ENCODE peak calls at places on chromosomes 13 and 19, in ten cellular contexts. One of them, this sample, is unnamed.

GRCh38 chr19:40443930-40444180 is 280 bp downstream of the SERTAD3 start:
- DNase-seq in NCI-H82: peak; percentile 84
- DNase-seq in stomach: no peak
- DNase-seq in effector memory CD8-positive, alpha-beta T cell: no peak
- DNase-seq in mesendoderm: no peak
- DNase-seq in bronchial epithelial cell: no peak
- DNase-seq in T1000: no peak
- DNase-seq in SK-MEL-5: no peak
- DNase-seq in HTR-8/SVneo: no peak
- DNase-seq in Caco-2: no peak
- DNase-seq in this sample: no peak

GRCh38 chr19:4550479-4551050 is 8.9 kb downstream of the SEMA6B start:
- DNase-seq in Caco-2: no peak
- DNase-seq in stomach: no peak
- DNase-seq in NCI-H82: no peak
- DNase-seq in T1000: no peak
- DNase-seq in mesendoderm: no peak
- DNase-seq in SK-MEL-5: no peak
- DNase-seq in bronchial epithelial cell: no peak
- DNase-seq in HTR-8/SVneo: no peak
- DNase-seq in effector memory CD8-positive, alpha-beta T cell: no peak
- DNase-seq in this sample: no peak

GRCh38 chr19:6126335-6126974 is 9.0 kb upstream of the ACSBG2 start:
- DNase-seq in mesendoderm: peak; percentile 76
- DNase-seq in SK-MEL-5: peak; percentile 79
- DNase-seq in effector memory CD8-positive, alpha-beta T cell: no peak
- DNase-seq in Caco-2: peak; percentile 65
- DNase-seq in stomach: no peak
- DNase-seq in HTR-8/SVneo: peak; percentile 74
- DNase-seq in NCI-H82: peak; percentile 73
- DNase-seq in bronchial epithelial cell: peak; percentile 76
- DNase-seq in T1000: no peak
- DNase-seq in this sample: peak; percentile 85

GRCh38 chr19:1041835-1042685 is 2.2 kb downstream of the ABCA7 start:
- DNase-seq in effector memory CD8-positive, alpha-beta T cell: no peak
- DNase-seq in SK-MEL-5: no peak
- DNase-seq in stomach: peak; percentile 67
- DNase-seq in NCI-H82: peak; percentile 38
- DNase-seq in bronchial epithelial cell: no peak
- DNase-seq in HTR-8/SVneo: no peak
- DNase-seq in mesendoderm: no peak
- DNase-seq in Caco-2: no peak
- DNase-seq in T1000: no peak
- DNase-seq in this sample: no peak

GRCh38 chr19:17889609-17890214 is 18.0 kb downstream of the SLC5A5 start:
- DNase-seq in T1000: no peak
- DNase-seq in effector memory CD8-positive, alpha-beta T cell: no peak
- DNase-seq in bronchial epithelial cell: peak; percentile 17
- DNase-seq in Caco-2: peak; percentile 70
- DNase-seq in SK-MEL-5: peak; percentile 35
- DNase-seq in NCI-H82: no peak
- DNase-seq in stomach: no peak
- DNase-seq in mesendoderm: peak; percentile 74
- DNase-seq in HTR-8/SVneo: peak; percentile 75
- DNase-seq in this sample: peak; percentile 26

GRCh38 chr19:48194041-48194871 is 23.8 kb downstream of the ZSWIM9 start:
- DNase-seq in bronchial epithelial cell: no peak
- DNase-seq in effector memory CD8-positive, alpha-beta T cell: no peak
- DNase-seq in T1000: no peak
- DNase-seq in NCI-H82: peak; percentile 18
- DNase-seq in HTR-8/SVneo: no peak
- DNase-seq in SK-MEL-5: peak; percentile 25
- DNase-seq in stomach: no peak
- DNase-seq in Caco-2: no peak
- DNase-seq in mesendoderm: peak; percentile 23
- DNase-seq in this sample: no peak

GRCh38 chr13:110524484-110525254 is 36.9 kb downstream of the RAB20 start:
- DNase-seq in Caco-2: no peak
- DNase-seq in NCI-H82: no peak
- DNase-seq in effector memory CD8-positive, alpha-beta T cell: no peak
- DNase-seq in stomach: peak; percentile 62
- DNase-seq in HTR-8/SVneo: no peak
- DNase-seq in T1000: no peak
- DNase-seq in mesendoderm: no peak
- DNase-seq in SK-MEL-5: no peak
- DNase-seq in bronchial epithelial cell: no peak
- DNase-seq in this sample: peak; percentile 63

GRCh38 chr13:92197669-92198068 is 799.2 kb downstream of the GPC5 start:
- DNase-seq in SK-MEL-5: no peak
- DNase-seq in Caco-2: no peak
- DNase-seq in stomach: no peak
- DNase-seq in T1000: no peak
- DNase-seq in NCI-H82: peak; percentile 17
- DNase-seq in mesendoderm: no peak
- DNase-seq in HTR-8/SVneo: no peak
- DNase-seq in effector memory CD8-positive, alpha-beta T cell: no peak
- DNase-seq in bronchial epithelial cell: no peak
- DNase-seq in this sample: no peak

GRCh38 chr13:113009743-113010509 is 40.9 kb downstream of the MCF2L start:
- DNase-seq in mesendoderm: no peak
- DNase-seq in bronchial epithelial cell: no peak
- DNase-seq in SK-MEL-5: peak; percentile 56
- DNase-seq in NCI-H82: no peak
- DNase-seq in Caco-2: no peak
- DNase-seq in T1000: no peak
- DNase-seq in effector memory CD8-positive, alpha-beta T cell: no peak
- DNase-seq in stomach: no peak
- DNase-seq in HTR-8/SVneo: peak; percentile 13
- DNase-seq in this sample: peak; percentile 38

GRCh38 chr13:22735381-22735995 is 445.3 kb upstream of the SGCG start:
- DNase-seq in NCI-H82: peak; percentile 13
- DNase-seq in bronchial epithelial cell: no peak
- DNase-seq in Caco-2: no peak
- DNase-seq in mesendoderm: peak; percentile 26
- DNase-seq in stomach: no peak
- DNase-seq in T1000: no peak
- DNase-seq in SK-MEL-5: peak; percentile 32
- DNase-seq in HTR-8/SVneo: no peak
- DNase-seq in effector memory CD8-positive, alpha-beta T cell: no peak
- DNase-seq in this sample: no peak

GRCh38 chr19:3556978-3557460 is 367 bp downstream of the MFSD12 start:
- DNase-seq in effector memory CD8-positive, alpha-beta T cell: peak; percentile 46
- DNase-seq in NCI-H82: peak; percentile 27
- DNase-seq in SK-MEL-5: no peak
- DNase-seq in HTR-8/SVneo: no peak
- DNase-seq in stomach: peak; percentile 48
- DNase-seq in bronchial epithelial cell: peak; percentile 44
- DNase-seq in T1000: no peak
- DNase-seq in Caco-2: peak; percentile 59
- DNase-seq in mesendoderm: peak; percentile 49
- DNase-seq in this sample: peak; percentile 74

GRCh38 chr13:50124536-50125305 is 109.5 kb downstream of the KCNRG start:
- DNase-seq in SK-MEL-5: peak; percentile 51
- DNase-seq in bronchial epithelial cell: peak; percentile 12
- DNase-seq in stomach: peak; percentile 97
- DNase-seq in HTR-8/SVneo: no peak
- DNase-seq in mesendoderm: peak; percentile 68
- DNase-seq in NCI-H82: peak; percentile 99
- DNase-seq in effector memory CD8-positive, alpha-beta T cell: peak; percentile 94
- DNase-seq in Caco-2: peak; percentile 79
- DNase-seq in T1000: no peak
- DNase-seq in this sample: peak; percentile 59

GRCh38 chr13:49063526-49063925 is 87.8 kb downstream of the FNDC3A start:
- DNase-seq in HTR-8/SVneo: no peak
- DNase-seq in bronchial epithelial cell: peak; percentile 79
- DNase-seq in NCI-H82: no peak
- DNase-seq in Caco-2: no peak
- DNase-seq in effector memory CD8-positive, alpha-beta T cell: no peak
- DNase-seq in T1000: no peak
- DNase-seq in SK-MEL-5: peak; percentile 20
- DNase-seq in stomach: no peak
- DNase-seq in mesendoderm: peak; percentile 43
- DNase-seq in this sample: peak; percentile 37

GRCh38 chr13:75073791-75074190 is 408.2 kb downstream of the TBC1D4 start:
- DNase-seq in HTR-8/SVneo: no peak
- DNase-seq in T1000: no peak
- DNase-seq in NCI-H82: peak; percentile 52
- DNase-seq in effector memory CD8-positive, alpha-beta T cell: no peak
- DNase-seq in bronchial epithelial cell: no peak
- DNase-seq in Caco-2: no peak
- DNase-seq in stomach: no peak
- DNase-seq in mesendoderm: no peak
- DNase-seq in SK-MEL-5: no peak
- DNase-seq in this sample: no peak

GRCh38 chr13:69857188-69857821 is 250.3 kb upstream of the ATXN8OS start:
- DNase-seq in Caco-2: peak; percentile 54
- DNase-seq in HTR-8/SVneo: peak; percentile 2
- DNase-seq in effector memory CD8-positive, alpha-beta T cell: no peak
- DNase-seq in T1000: no peak
- DNase-seq in SK-MEL-5: peak; percentile 73
- DNase-seq in mesendoderm: peak; percentile 81
- DNase-seq in stomach: no peak
- DNase-seq in bronchial epithelial cell: peak; percentile 55
- DNase-seq in NCI-H82: peak; percentile 94
- DNase-seq in this sample: peak; percentile 77

GRCh38 chr19:48613852-48614435 is 932 bp downstream of the FAM83E start:
- DNase-seq in mesendoderm: no peak
- DNase-seq in effector memory CD8-positive, alpha-beta T cell: no peak
- DNase-seq in stomach: no peak
- DNase-seq in T1000: no peak
- DNase-seq in Caco-2: no peak
- DNase-seq in SK-MEL-5: no peak
- DNase-seq in NCI-H82: peak; percentile 65
- DNase-seq in HTR-8/SVneo: no peak
- DNase-seq in bronchial epithelial cell: no peak
- DNase-seq in this sample: no peak

GRCh38 chr13:30175166-30175565 is 132.2 kb downstream of the KATNAL1 start:
- DNase-seq in mesendoderm: no peak
- DNase-seq in effector memory CD8-positive, alpha-beta T cell: no peak
- DNase-seq in bronchial epithelial cell: no peak
- DNase-seq in NCI-H82: no peak
- DNase-seq in stomach: no peak
- DNase-seq in Caco-2: no peak
- DNase-seq in T1000: no peak
- DNase-seq in SK-MEL-5: no peak
- DNase-seq in HTR-8/SVneo: no peak
- DNase-seq in this sample: no peak

GRCh38 chr13:93224545-93224944 is 2.1 kb upstream of the GPC6 start:
- DNase-seq in HTR-8/SVneo: peak; percentile 13
- DNase-seq in bronchial epithelial cell: no peak
- DNase-seq in stomach: no peak
- DNase-seq in mesendoderm: peak; percentile 99
- DNase-seq in Caco-2: peak; percentile 72
- DNase-seq in T1000: no peak
- DNase-seq in effector memory CD8-positive, alpha-beta T cell: no peak
- DNase-seq in SK-MEL-5: no peak
- DNase-seq in NCI-H82: no peak
- DNase-seq in this sample: peak; percentile 89

GRCh38 chr13:87656311-87656710 is 14.9 kb upstream of the SLITRK5 start:
- DNase-seq in SK-MEL-5: no peak
- DNase-seq in HTR-8/SVneo: no peak
- DNase-seq in Caco-2: no peak
- DNase-seq in T1000: no peak
- DNase-seq in effector memory CD8-positive, alpha-beta T cell: no peak
- DNase-seq in bronchial epithelial cell: peak; percentile 7
- DNase-seq in mesendoderm: no peak
- DNase-seq in NCI-H82: peak; percentile 84
- DNase-seq in stomach: no peak
- DNase-seq in this sample: no peak

GRCh38 chr19:7099597-7099921 is 30.1 kb downstream of the ZNF557 start:
- DNase-seq in T1000: no peak
- DNase-seq in Caco-2: no peak
- DNase-seq in effector memory CD8-positive, alpha-beta T cell: no peak
- DNase-seq in SK-MEL-5: no peak
- DNase-seq in mesendoderm: no peak
- DNase-seq in bronchial epithelial cell: no peak
- DNase-seq in HTR-8/SVneo: no peak
- DNase-seq in NCI-H82: no peak
- DNase-seq in stomach: no peak
- DNase-seq in this sample: no peak

GRCh38 chr19:23420824-23421223 is 25.6 kb upstream of the ZNF91 start:
- DNase-seq in stomach: no peak
- DNase-seq in bronchial epithelial cell: no peak
- DNase-seq in effector memory CD8-positive, alpha-beta T cell: no peak
- DNase-seq in SK-MEL-5: no peak
- DNase-seq in mesendoderm: peak; percentile 33
- DNase-seq in HTR-8/SVneo: no peak
- DNase-seq in NCI-H82: peak; percentile 14
- DNase-seq in T1000: no peak
- DNase-seq in Caco-2: no peak
- DNase-seq in this sample: no peak

GRCh38 chr13:27549406-27549981 is 70.8 kb downstream of the LNX2 start:
- DNase-seq in stomach: peak; percentile 82
- DNase-seq in SK-MEL-5: no peak
- DNase-seq in HTR-8/SVneo: no peak
- DNase-seq in effector memory CD8-positive, alpha-beta T cell: no peak
- DNase-seq in NCI-H82: no peak
- DNase-seq in bronchial epithelial cell: peak; percentile 99
- DNase-seq in mesendoderm: no peak
- DNase-seq in Caco-2: no peak
- DNase-seq in T1000: no peak
- DNase-seq in this sample: no peak

GRCh38 chr19:33921165-33921564 is 124.5 kb downstream of the KCTD15 start:
- DNase-seq in Caco-2: no peak
- DNase-seq in effector memory CD8-positive, alpha-beta T cell: no peak
- DNase-seq in SK-MEL-5: no peak
- DNase-seq in bronchial epithelial cell: no peak
- DNase-seq in NCI-H82: no peak
- DNase-seq in T1000: no peak
- DNase-seq in mesendoderm: peak; percentile 23
- DNase-seq in stomach: no peak
- DNase-seq in HTR-8/SVneo: no peak
- DNase-seq in this sample: no peak

GRCh38 chr19:897442-898039 is 4.3 kb downstream of the RNU6-9 start:
- DNase-seq in NCI-H82: no peak
- DNase-seq in effector memory CD8-positive, alpha-beta T cell: no peak
- DNase-seq in T1000: no peak
- DNase-seq in Caco-2: peak; percentile 59
- DNase-seq in mesendoderm: no peak
- DNase-seq in HTR-8/SVneo: no peak
- DNase-seq in bronchial epithelial cell: no peak
- DNase-seq in SK-MEL-5: no peak
- DNase-seq in stomach: no peak
- DNase-seq in this sample: no peak

GRCh38 chr13:79581870-79582315 is 100.9 kb downstream of the NDFIP2 start:
- DNase-seq in mesendoderm: peak; percentile 32
- DNase-seq in HTR-8/SVneo: no peak
- DNase-seq in SK-MEL-5: no peak
- DNase-seq in NCI-H82: peak; percentile 91
- DNase-seq in T1000: peak; percentile 33
- DNase-seq in bronchial epithelial cell: no peak
- DNase-seq in stomach: no peak
- DNase-seq in effector memory CD8-positive, alpha-beta T cell: no peak
- DNase-seq in Caco-2: no peak
- DNase-seq in this sample: no peak

GRCh38 chr13:24459234-24459633 is 53.3 kb downstream of the PARP4 start:
- DNase-seq in mesendoderm: no peak
- DNase-seq in T1000: no peak
- DNase-seq in effector memory CD8-positive, alpha-beta T cell: no peak
- DNase-seq in bronchial epithelial cell: no peak
- DNase-seq in stomach: no peak
- DNase-seq in SK-MEL-5: no peak
- DNase-seq in NCI-H82: no peak
- DNase-seq in HTR-8/SVneo: no peak
- DNase-seq in Caco-2: no peak
- DNase-seq in this sample: no peak

GRCh38 chr13:98565726-98566577 is 11.0 kb downstream of the STK24 start:
- DNase-seq in Caco-2: no peak
- DNase-seq in NCI-H82: no peak
- DNase-seq in HTR-8/SVneo: no peak
- DNase-seq in stomach: peak; percentile 31
- DNase-seq in SK-MEL-5: no peak
- DNase-seq in bronchial epithelial cell: no peak
- DNase-seq in effector memory CD8-positive, alpha-beta T cell: no peak
- DNase-seq in T1000: no peak
- DNase-seq in mesendoderm: no peak
- DNase-seq in this sample: peak; percentile 52

GRCh38 chr19:40370997-40371801 is 18.8 kb downstream of the HIPK4 start:
- DNase-seq in NCI-H82: peak; percentile 39
- DNase-seq in effector memory CD8-positive, alpha-beta T cell: no peak
- DNase-seq in Caco-2: no peak
- DNase-seq in mesendoderm: peak; percentile 51
- DNase-seq in bronchial epithelial cell: no peak
- DNase-seq in stomach: no peak
- DNase-seq in SK-MEL-5: no peak
- DNase-seq in T1000: no peak
- DNase-seq in HTR-8/SVneo: no peak
- DNase-seq in this sample: no peak

This sample was measured in kidney tubule cell.